ENCODE peak calls at places on chromosomes 13 and 19, in five cellular contexts. U, P, Q, B and O are unnamed samples.

GRCh38 chr19:18292810-18293641 is 11.6 kb upstream of the JUND start:
- DNase-seq in U (no peak), P (no peak), Q (peak; percentile 97), B (peak; percentile 82), O (peak; percentile 84)

GRCh38 chr19:33878912-33879810 is 82.5 kb downstream of the KCTD15 start:
- DNase-seq in U (no peak), P (no peak), Q (no peak), B (peak; percentile 33), O (no peak)

GRCh38 chr19:10517760-10518443 is 655 bp upstream of the S1PR5 start:
- DNase-seq in U (no peak), P (no peak), Q (no peak), B (peak; percentile 15), O (no peak)

GRCh38 chr13:88622362-88622973 is 951.3 kb downstream of the SLITRK5 start:
- DNase-seq in U (no peak), P (peak; percentile 9), Q (no peak), B (no peak), O (no peak)

GRCh38 chr13:111174377-111174776 is 59.3 kb downstream of the ARHGEF7 start:
- DNase-seq in U (no peak), P (no peak), Q (no peak), B (no peak), O (no peak)

GRCh38 chr13:37602743-37603381 is 4.3 kb upstream of the POSTN start:
- DNase-seq in U (no peak), P (no peak), Q (no peak), B (peak; percentile 61), O (peak; percentile 51)

GRCh38 chr19:38793186-38793585 is 4.2 kb downstream of the LGALS7B start:
- DNase-seq in U (no peak), P (no peak), Q (no peak), B (peak; percentile 64), O (peak; percentile 59)

GRCh38 chr13:29674532-29674931 is 79.0 kb upstream of the SLC7A1 start:
- DNase-seq in U (no peak), P (no peak), Q (no peak), B (no peak), O (no peak)

GRCh38 chr19:31518216-31518615 is 169.0 kb upstream of the TSHZ3 start:
- DNase-seq in U (no peak), P (no peak), Q (no peak), B (no peak), O (no peak)

GRCh38 chr13:46603165-46603603 is 50.2 kb downstream of the LRCH1 start:
- DNase-seq in U (no peak), P (no peak), Q (no peak), B (peak; percentile 52), O (no peak)

GRCh38 chr19:47663435-47663910 is 49.7 kb upstream of the EHD2 start:
- DNase-seq in U (peak; percentile 29), P (no peak), Q (no peak), B (peak; percentile 95), O (peak; percentile 89)

GRCh38 chr19:19628499-19629134 is 597 bp upstream of the LPAR2 start:
- DNase-seq in U (no peak), P (peak; percentile 40), Q (no peak), B (peak; percentile 78), O (peak; percentile 87)

GRCh38 chr13:41465215-41465907 is 8.0 kb downstream of the RGCC start:
- DNase-seq in U (peak; percentile 31), P (peak; percentile 89), Q (no peak), B (peak; percentile 81), O (peak; percentile 70)

GRCh38 chr19:49427339-49427738 is 2.2 kb downstream of the GFY start:
- DNase-seq in U (no peak), P (no peak), Q (no peak), B (no peak), O (no peak)

GRCh38 chr13:110114351-110114750 is 192.6 kb downstream of the COL4A1 start:
- DNase-seq in U (no peak), P (no peak), Q (no peak), B (no peak), O (no peak)

GRCh38 chr13:79668353-79668752 is 187.4 kb downstream of the NDFIP2 start:
- DNase-seq in U (no peak), P (no peak), Q (no peak), B (no peak), O (no peak)

GRCh38 chr19:32091196-32091595 is 254.2 kb upstream of the ZNF507 start:
- DNase-seq in U (no peak), P (no peak), Q (no peak), B (no peak), O (no peak)

GRCh38 chr13:44305216-44305615 is 68.4 kb upstream of the SERP2 start:
- DNase-seq in U (no peak), P (no peak), Q (no peak), B (no peak), O (no peak)
- H3K4me3 ChIP-seq in U (no peak overlapping the region), P (no peak overlapping the region), Q (no peak overlapping the region), B (no peak overlapping the region), O (no peak overlapping the region)

GRCh38 chr19:45607071-45608029 is 5.3 kb upstream of the GPR4 start:
- DNase-seq in U (peak; percentile 49), P (peak; percentile 21), Q (peak; percentile 92), B (peak; percentile 72), O (peak; percentile 80)
- H3K4me3 ChIP-seq in U (peak overlapping the region; percentile 11), P (peak overlapping the region; percentile 25), Q (no peak overlapping the region), B (peak overlapping the region; percentile 49), O (no peak overlapping the region)

GRCh38 chr19:5138606-5139594 is 170.0 kb downstream of the KDM4B start:
- DNase-seq in U (peak; percentile 66), P (peak; percentile 87), Q (no peak), B (peak; percentile 90), O (no peak)

GRCh38 chr19:5143471-5144411 is 174.8 kb downstream of the KDM4B start:
- DNase-seq in U (no peak), P (peak; percentile 48), Q (no peak), B (no peak), O (no peak)

GRCh38 chr19:5142725-5143097 is 173.8 kb downstream of the KDM4B start:
- DNase-seq in U (no peak), P (no peak), Q (no peak), B (no peak), O (no peak)

GRCh38 chr19:5141926-5142724 is 173.2 kb downstream of the KDM4B start:
- DNase-seq in U (no peak), P (no peak), Q (no peak), B (no peak), O (no peak)

GRCh38 chr19:5141278-5141925 is 172.5 kb downstream of the KDM4B start:
- DNase-seq in U (no peak), P (no peak), Q (no peak), B (peak; percentile 35), O (peak; percentile 50)
- H3K4me3 ChIP-seq in U (no peak overlapping the region), P (no peak overlapping the region), Q (no peak overlapping the region), B (no peak overlapping the region), O (no peak overlapping the region)

GRCh38 chr19:41563847-41564514 is 12.0 kb upstream of the CEACAM21 start:
- DNase-seq in U (no peak), P (peak; percentile 71), Q (no peak), B (no peak), O (no peak)
- H3K4me3 ChIP-seq in U (no peak overlapping the region), P (peak overlapping the region; percentile 52), Q (no peak overlapping the region), B (no peak overlapping the region), O (no peak overlapping the region)